ENCODE peak calls at places on chromosomes 5 and 9, in nine cellular contexts. C, T, A, I, K, L, G, M and S are unnamed samples.

GRCh38 chr5:155728857-155729683 is 597.9 kb upstream of the SGCD start:
- DNase-seq in C (no peak), T (peak), A (no peak), I (no peak), K (no peak), L (no peak), G (peak), M (peak), S (no peak)

GRCh38 chr5:11234501-11234911 is 473.5 kb upstream of the DAP start:
- DNase-seq in C (no peak), T (no peak), A (no peak), I (no peak), K (no peak), L (no peak), G (no peak), M (no peak), S (no peak)

GRCh38 chr5:133967715-133968056 is 739 bp downstream of the C5orf15 start:
- DNase-seq in C (no peak), T (no peak), A (no peak), I (no peak), K (no peak), L (no peak), G (no peak), M (no peak), S (no peak)

GRCh38 chr5:33379757-33380156 is 61.0 kb upstream of the TARS1 start:
- DNase-seq in C (no peak), T (no peak), A (no peak), I (peak), K (peak), L (no peak), G (no peak), M (no peak), S (no peak)

GRCh38 chr5:165209101-165209727 is 1703.8 kb downstream of the MAT2B start:
- DNase-seq in C (no peak), T (no peak), A (no peak), I (no peak), K (peak), L (no peak), G (no peak), M (peak), S (no peak)

GRCh38 chr9:70131296-70131695 is 87.6 kb downstream of the MAMDC2 start:
- DNase-seq in C (no peak), T (no peak), A (no peak), I (no peak), K (no peak), L (no peak), G (no peak), M (no peak), S (no peak)

GRCh38 chr5:10485142-10485795 is 43.6 kb downstream of the ROPN1L start:
- DNase-seq in C (no peak), T (no peak), A (peak), I (no peak), K (peak), L (peak), G (no peak), M (no peak), S (peak)

GRCh38 chr5:79875230-79875629 is 115.8 kb downstream of the MTX3 start:
- DNase-seq in C (peak), T (no peak), A (no peak), I (no peak), K (no peak), L (peak), G (no peak), M (no peak), S (no peak)